ENCODE peak calls at places on chromosome 3, in ten cellular contexts. One of them, this sample, is unnamed.

GRCh38 chr3:12588039-12588673 is 31.3 kb downstream of the MKRN2 start:
- DNase-seq in MM.1S: no peak
- DNase-seq in naive thymus-derived CD8-positive, alpha-beta T cell: no peak
- DNase-seq in Peyer's patch: no peak
- DNase-seq in coronary artery: no peak
- DNase-seq in activated naive CD8-positive, alpha-beta T cell treated with anti-CD3 and anti-CD28 coated beads for 36 hours: no peak
- DNase-seq in effector CD4-positive, alpha-beta T cell: no peak
- DNase-seq in astrocyte of the cerebellum: no peak
- DNase-seq in NCI-H1092: no peak
- DNase-seq in RWPE1: peak; percentile 42
- DNase-seq in this sample: no peak

GRCh38 chr3:146166450-146167222 is 5.7 kb upstream of the PLOD2 start:
- DNase-seq in MM.1S: no peak
- DNase-seq in RWPE1: peak; percentile 44
- DNase-seq in naive thymus-derived CD8-positive, alpha-beta T cell: no peak
- DNase-seq in astrocyte of the cerebellum: no peak
- DNase-seq in activated naive CD8-positive, alpha-beta T cell treated with anti-CD3 and anti-CD28 coated beads for 36 hours: no peak
- DNase-seq in effector CD4-positive, alpha-beta T cell: no peak
- DNase-seq in NCI-H1092: no peak
- DNase-seq in Peyer's patch: no peak
- DNase-seq in coronary artery: no peak
- DNase-seq in this sample: no peak

GRCh38 chr3:23548706-23549105 is 257.0 kb upstream of the UBE2E1 start:
- DNase-seq in astrocyte of the cerebellum: no peak
- DNase-seq in activated naive CD8-positive, alpha-beta T cell treated with anti-CD3 and anti-CD28 coated beads for 36 hours: no peak
- DNase-seq in RWPE1: no peak
- DNase-seq in MM.1S: no peak
- DNase-seq in NCI-H1092: no peak
- DNase-seq in naive thymus-derived CD8-positive, alpha-beta T cell: no peak
- DNase-seq in Peyer's patch: no peak
- DNase-seq in coronary artery: no peak
- DNase-seq in effector CD4-positive, alpha-beta T cell: no peak
- DNase-seq in this sample: no peak

GRCh38 chr3:46656778-46657556 is 36.5 kb downstream of the ALS2CL start:
- DNase-seq in Peyer's patch: no peak
- DNase-seq in naive thymus-derived CD8-positive, alpha-beta T cell: no peak
- DNase-seq in coronary artery: no peak
- DNase-seq in RWPE1: no peak
- DNase-seq in MM.1S: no peak
- DNase-seq in activated naive CD8-positive, alpha-beta T cell treated with anti-CD3 and anti-CD28 coated beads for 36 hours: no peak
- DNase-seq in NCI-H1092: peak; percentile 47
- DNase-seq in astrocyte of the cerebellum: no peak
- DNase-seq in effector CD4-positive, alpha-beta T cell: no peak
- DNase-seq in this sample: no peak

GRCh38 chr3:108130705-108131104 is 39.9 kb upstream of the CD47 start:
- DNase-seq in RWPE1: no peak
- DNase-seq in Peyer's patch: no peak
- DNase-seq in activated naive CD8-positive, alpha-beta T cell treated with anti-CD3 and anti-CD28 coated beads for 36 hours: no peak
- DNase-seq in astrocyte of the cerebellum: no peak
- DNase-seq in NCI-H1092: no peak
- DNase-seq in effector CD4-positive, alpha-beta T cell: no peak
- DNase-seq in naive thymus-derived CD8-positive, alpha-beta T cell: no peak
- DNase-seq in coronary artery: no peak
- DNase-seq in MM.1S: no peak
- DNase-seq in this sample: no peak

GRCh38 chr3:130905551-130905950 is 11.7 kb downstream of the ATP2C1 start:
- DNase-seq in astrocyte of the cerebellum: no peak
- DNase-seq in RWPE1: no peak
- DNase-seq in activated naive CD8-positive, alpha-beta T cell treated with anti-CD3 and anti-CD28 coated beads for 36 hours: no peak
- DNase-seq in MM.1S: no peak
- DNase-seq in naive thymus-derived CD8-positive, alpha-beta T cell: no peak
- DNase-seq in NCI-H1092: no peak
- DNase-seq in effector CD4-positive, alpha-beta T cell: no peak
- DNase-seq in Peyer's patch: no peak
- DNase-seq in coronary artery: no peak
- DNase-seq in this sample: no peak

GRCh38 chr3:183108002-183108449 is 8.7 kb upstream of the MCCC1 start:
- DNase-seq in effector CD4-positive, alpha-beta T cell: no peak
- DNase-seq in RWPE1: no peak
- DNase-seq in activated naive CD8-positive, alpha-beta T cell treated with anti-CD3 and anti-CD28 coated beads for 36 hours: no peak
- DNase-seq in astrocyte of the cerebellum: no peak
- DNase-seq in Peyer's patch: no peak
- DNase-seq in coronary artery: no peak
- DNase-seq in naive thymus-derived CD8-positive, alpha-beta T cell: no peak
- DNase-seq in NCI-H1092: no peak
- DNase-seq in MM.1S: no peak
- DNase-seq in this sample: peak; percentile 8

GRCh38 chr3:186260726-186261125 is 101.3 kb downstream of the DGKG start:
- DNase-seq in Peyer's patch: no peak
- DNase-seq in coronary artery: no peak
- DNase-seq in effector CD4-positive, alpha-beta T cell: no peak
- DNase-seq in naive thymus-derived CD8-positive, alpha-beta T cell: no peak
- DNase-seq in MM.1S: no peak
- DNase-seq in NCI-H1092: no peak
- DNase-seq in astrocyte of the cerebellum: no peak
- DNase-seq in activated naive CD8-positive, alpha-beta T cell treated with anti-CD3 and anti-CD28 coated beads for 36 hours: no peak
- DNase-seq in RWPE1: no peak
- DNase-seq in this sample: no peak

GRCh38 chr3:159127021-159127392 is 325.2 kb downstream of the MFSD1 start:
- DNase-seq in astrocyte of the cerebellum: no peak
- DNase-seq in Peyer's patch: no peak
- DNase-seq in coronary artery: no peak
- DNase-seq in NCI-H1092: no peak
- DNase-seq in naive thymus-derived CD8-positive, alpha-beta T cell: no peak
- DNase-seq in effector CD4-positive, alpha-beta T cell: no peak
- DNase-seq in MM.1S: no peak
- DNase-seq in RWPE1: no peak
- DNase-seq in activated naive CD8-positive, alpha-beta T cell treated with anti-CD3 and anti-CD28 coated beads for 36 hours: no peak
- DNase-seq in this sample: no peak

GRCh38 chr3:131231710-131232348 is 149.7 kb upstream of the NUDT16 start:
- DNase-seq in astrocyte of the cerebellum: no peak
- DNase-seq in Peyer's patch: no peak
- DNase-seq in MM.1S: no peak
- DNase-seq in RWPE1: no peak
- DNase-seq in coronary artery: no peak
- DNase-seq in effector CD4-positive, alpha-beta T cell: no peak
- DNase-seq in activated naive CD8-positive, alpha-beta T cell treated with anti-CD3 and anti-CD28 coated beads for 36 hours: no peak
- DNase-seq in naive thymus-derived CD8-positive, alpha-beta T cell: no peak
- DNase-seq in NCI-H1092: no peak
- DNase-seq in this sample: no peak

GRCh38 chr3:59749291-59749690 is 699.5 kb upstream of the CFAP20DC start:
- DNase-seq in Peyer's patch: no peak
- DNase-seq in activated naive CD8-positive, alpha-beta T cell treated with anti-CD3 and anti-CD28 coated beads for 36 hours: no peak
- DNase-seq in astrocyte of the cerebellum: no peak
- DNase-seq in MM.1S: no peak
- DNase-seq in coronary artery: no peak
- DNase-seq in effector CD4-positive, alpha-beta T cell: no peak
- DNase-seq in NCI-H1092: no peak
- DNase-seq in naive thymus-derived CD8-positive, alpha-beta T cell: no peak
- DNase-seq in RWPE1: no peak
- DNase-seq in this sample: no peak

GRCh38 chr3:168081171-168081771 is 14.5 kb downstream of the GOLIM4 start:
- DNase-seq in naive thymus-derived CD8-positive, alpha-beta T cell: no peak
- DNase-seq in Peyer's patch: no peak
- DNase-seq in NCI-H1092: no peak
- DNase-seq in activated naive CD8-positive, alpha-beta T cell treated with anti-CD3 and anti-CD28 coated beads for 36 hours: no peak
- DNase-seq in RWPE1: no peak
- DNase-seq in effector CD4-positive, alpha-beta T cell: no peak
- DNase-seq in MM.1S: no peak
- DNase-seq in coronary artery: no peak
- DNase-seq in astrocyte of the cerebellum: no peak
- DNase-seq in this sample: no peak

This sample was measured in midbrain.